ENCODE peak calls at places on chromosomes 4 and X, in eight cellular contexts. One of them, this sample, is unnamed.

GRCh38 chr4:54585321-54586000 is 72.3 kb upstream of the KIT start:
- DNase-seq in PC-3: peak; percentile 22
- DNase-seq in upper lobe of right lung: no peak
- DNase-seq in CD8-positive, alpha-beta memory T cell: no peak
- DNase-seq in WERI-Rb-1: no peak
- DNase-seq in cardiac muscle cell: peak; percentile 27
- DNase-seq in esophagus squamous epithelium: no peak
- DNase-seq in foreskin keratinocyte: peak; percentile 41
- DNase-seq in this sample: peak; percentile 84

GRCh38 chrX:69234624-69235023 is 69.4 kb upstream of the PJA1 start:
- DNase-seq in cardiac muscle cell: no peak
- DNase-seq in PC-3: no peak
- DNase-seq in WERI-Rb-1: no peak
- DNase-seq in upper lobe of right lung: no peak
- DNase-seq in CD8-positive, alpha-beta memory T cell: no peak
- DNase-seq in esophagus squamous epithelium: no peak
- DNase-seq in foreskin keratinocyte: no peak
- DNase-seq in this sample: no peak

GRCh38 chr4:141646969-141647368 is 10.6 kb downstream of the IL15 start:
- DNase-seq in WERI-Rb-1: no peak
- DNase-seq in foreskin keratinocyte: peak; percentile 64
- DNase-seq in upper lobe of right lung: no peak
- DNase-seq in cardiac muscle cell: no peak
- DNase-seq in PC-3: no peak
- DNase-seq in esophagus squamous epithelium: no peak
- DNase-seq in CD8-positive, alpha-beta memory T cell: no peak
- DNase-seq in this sample: no peak

GRCh38 chr4:110669663-110670062 is 46.8 kb upstream of the PITX2 start:
- DNase-seq in WERI-Rb-1: no peak
- DNase-seq in upper lobe of right lung: no peak
- DNase-seq in esophagus squamous epithelium: no peak
- DNase-seq in PC-3: peak; percentile 45
- DNase-seq in foreskin keratinocyte: peak; percentile 62
- DNase-seq in CD8-positive, alpha-beta memory T cell: no peak
- DNase-seq in cardiac muscle cell: no peak
- DNase-seq in this sample: peak; percentile 33

GRCh38 chrX:130079824-130080406 is 30.4 kb downstream of the ELF4 start:
- DNase-seq in foreskin keratinocyte: peak; percentile 46
- DNase-seq in WERI-Rb-1: peak; percentile 70
- DNase-seq in esophagus squamous epithelium: no peak
- DNase-seq in cardiac muscle cell: peak; percentile 84
- DNase-seq in PC-3: peak; percentile 75
- DNase-seq in CD8-positive, alpha-beta memory T cell: peak; percentile 55
- DNase-seq in upper lobe of right lung: no peak
- DNase-seq in this sample: peak; percentile 81

GRCh38 chr4:81454953-81455352 is 16.8 kb downstream of the RASGEF1B start:
- DNase-seq in PC-3: no peak
- DNase-seq in esophagus squamous epithelium: no peak
- DNase-seq in CD8-positive, alpha-beta memory T cell: no peak
- DNase-seq in upper lobe of right lung: no peak
- DNase-seq in foreskin keratinocyte: no peak
- DNase-seq in WERI-Rb-1: no peak
- DNase-seq in cardiac muscle cell: no peak
- DNase-seq in this sample: no peak

GRCh38 chr4:40300371-40301162 is 34.6 kb upstream of the CHRNA9 start:
- DNase-seq in upper lobe of right lung: no peak
- DNase-seq in esophagus squamous epithelium: no peak
- DNase-seq in cardiac muscle cell: no peak
- DNase-seq in foreskin keratinocyte: no peak
- DNase-seq in WERI-Rb-1: no peak
- DNase-seq in PC-3: no peak
- DNase-seq in CD8-positive, alpha-beta memory T cell: no peak
- DNase-seq in this sample: no peak

GRCh38 chr4:3873446-3874415 is 107.5 kb downstream of the ADRA2C start:
- DNase-seq in cardiac muscle cell: no peak
- DNase-seq in WERI-Rb-1: peak; percentile 77
- DNase-seq in upper lobe of right lung: peak; percentile 57
- DNase-seq in esophagus squamous epithelium: no peak
- DNase-seq in CD8-positive, alpha-beta memory T cell: no peak
- DNase-seq in PC-3: no peak
- DNase-seq in foreskin keratinocyte: no peak
- DNase-seq in this sample: no peak

GRCh38 chr4:44145868-44146267 is 302.7 kb downstream of the KCTD8 start:
- DNase-seq in upper lobe of right lung: no peak
- DNase-seq in PC-3: peak; percentile 76
- DNase-seq in cardiac muscle cell: no peak
- DNase-seq in CD8-positive, alpha-beta memory T cell: no peak
- DNase-seq in esophagus squamous epithelium: no peak
- DNase-seq in foreskin keratinocyte: peak; percentile 90
- DNase-seq in WERI-Rb-1: no peak
- DNase-seq in this sample: no peak

GRCh38 chr4:92455956-92456355 is 152.2 kb downstream of the GRID2 start:
- DNase-seq in upper lobe of right lung: no peak
- DNase-seq in WERI-Rb-1: no peak
- DNase-seq in PC-3: peak; percentile 31
- DNase-seq in foreskin keratinocyte: no peak
- DNase-seq in esophagus squamous epithelium: no peak
- DNase-seq in cardiac muscle cell: no peak
- DNase-seq in CD8-positive, alpha-beta memory T cell: no peak
- DNase-seq in this sample: no peak

GRCh38 chr4:113636438-113636818 is 125.1 kb downstream of the CAMK2D start:
- DNase-seq in cardiac muscle cell: no peak
- DNase-seq in CD8-positive, alpha-beta memory T cell: peak; percentile 30
- DNase-seq in upper lobe of right lung: no peak
- DNase-seq in PC-3: peak; percentile 29
- DNase-seq in WERI-Rb-1: no peak
- DNase-seq in foreskin keratinocyte: no peak
- DNase-seq in esophagus squamous epithelium: no peak
- DNase-seq in this sample: no peak

GRCh38 chr4:103050736-103051436 is 25.7 kb downstream of the SLC9B2 start:
- DNase-seq in CD8-positive, alpha-beta memory T cell: no peak
- DNase-seq in esophagus squamous epithelium: no peak
- DNase-seq in WERI-Rb-1: no peak
- DNase-seq in cardiac muscle cell: no peak
- DNase-seq in upper lobe of right lung: no peak
- DNase-seq in foreskin keratinocyte: peak; percentile 62
- DNase-seq in PC-3: no peak
- DNase-seq in this sample: peak; percentile 63

GRCh38 chr4:67762091-67762490 is 7.9 kb upstream of the GNRHR start:
- DNase-seq in foreskin keratinocyte: no peak
- DNase-seq in upper lobe of right lung: no peak
- DNase-seq in CD8-positive, alpha-beta memory T cell: no peak
- DNase-seq in PC-3: no peak
- DNase-seq in cardiac muscle cell: peak; percentile 69
- DNase-seq in WERI-Rb-1: no peak
- DNase-seq in esophagus squamous epithelium: no peak
- DNase-seq in this sample: peak; percentile 49

GRCh38 chr4:22434895-22435294 is 81.0 kb downstream of the ADGRA3 start:
- DNase-seq in foreskin keratinocyte: peak; percentile 46
- DNase-seq in CD8-positive, alpha-beta memory T cell: no peak
- DNase-seq in WERI-Rb-1: peak; percentile 76
- DNase-seq in cardiac muscle cell: peak; percentile 71
- DNase-seq in upper lobe of right lung: no peak
- DNase-seq in esophagus squamous epithelium: no peak
- DNase-seq in PC-3: peak; percentile 48
- DNase-seq in this sample: peak; percentile 55

GRCh38 chr4:118224239-118224829 is 128.5 kb downstream of the PRSS12 start:
- DNase-seq in PC-3: peak; percentile 63
- DNase-seq in CD8-positive, alpha-beta memory T cell: peak; percentile 14
- DNase-seq in esophagus squamous epithelium: no peak
- DNase-seq in upper lobe of right lung: no peak
- DNase-seq in foreskin keratinocyte: peak; percentile 45
- DNase-seq in WERI-Rb-1: no peak
- DNase-seq in cardiac muscle cell: peak; percentile 81
- DNase-seq in this sample: peak; percentile 70

DNA sequence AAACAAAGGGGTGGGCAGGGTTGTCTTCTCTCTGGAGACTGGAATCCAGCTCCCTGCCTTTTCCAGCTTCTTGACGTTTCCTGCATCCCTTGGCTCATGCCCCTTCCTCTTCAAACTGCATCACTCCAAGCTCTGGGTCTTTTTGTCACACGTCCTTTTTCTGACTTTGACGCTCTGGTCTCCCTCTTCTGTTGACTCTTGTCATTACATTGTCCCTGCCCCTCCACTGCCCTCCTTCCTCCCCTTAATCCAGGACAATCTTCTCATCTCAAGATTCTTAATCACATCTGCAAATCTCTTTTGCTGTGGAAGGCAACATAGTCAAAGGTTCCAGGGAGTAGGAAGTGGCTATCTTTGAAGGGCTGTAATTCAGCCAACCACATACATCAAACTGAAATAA is 178.3 kb downstream of the TMA16 start:
- DNase-seq in esophagus squamous epithelium: no peak
- DNase-seq in foreskin keratinocyte: no peak
- DNase-seq in CD8-positive, alpha-beta memory T cell: no peak
- DNase-seq in upper lobe of right lung: no peak
- DNase-seq in PC-3: no peak
- DNase-seq in WERI-Rb-1: peak; percentile 57
- DNase-seq in cardiac muscle cell: no peak
- DNase-seq in this sample: no peak
- H3K27me3 ChIP-seq in esophagus squamous epithelium: no peaks in the 10 kb centered on the region
- H3K27me3 ChIP-seq in foreskin keratinocyte: no peaks in the 10 kb centered on the region
- H3K27me3 ChIP-seq in CD8-positive, alpha-beta memory T cell: no peaks in the 10 kb centered on the region
- H3K27me3 ChIP-seq in upper lobe of right lung: no peaks in the 10 kb centered on the region
- H3K27me3 ChIP-seq in PC-3: no peaks in the 10 kb centered on the region
- H3K27me3 ChIP-seq in WERI-Rb-1: no peaks in the 10 kb centered on the region
- H3K27me3 ChIP-seq in cardiac muscle cell: no peaks in the 10 kb centered on the region
- H3K27me3 ChIP-seq in this sample: no peaks in the 10 kb centered on the region

GRCh38 chrX:32582729-32583128 is 628.6 kb downstream of the DMD start:
- DNase-seq in WERI-Rb-1: no peak
- DNase-seq in upper lobe of right lung: no peak
- DNase-seq in esophagus squamous epithelium: no peak
- DNase-seq in CD8-positive, alpha-beta memory T cell: no peak
- DNase-seq in cardiac muscle cell: no peak
- DNase-seq in foreskin keratinocyte: no peak
- DNase-seq in PC-3: no peak
- DNase-seq in this sample: no peak
- H3K27me3 ChIP-seq in WERI-Rb-1: peaks cover 2% of the 10 kb centered on the region
- H3K27me3 ChIP-seq in upper lobe of right lung: no peaks in the 10 kb centered on the region
- H3K27me3 ChIP-seq in esophagus squamous epithelium: no peaks in the 10 kb centered on the region
- H3K27me3 ChIP-seq in CD8-positive, alpha-beta memory T cell: no peaks in the 10 kb centered on the region
- H3K27me3 ChIP-seq in cardiac muscle cell: no peaks in the 10 kb centered on the region
- H3K27me3 ChIP-seq in foreskin keratinocyte: no peaks in the 10 kb centered on the region
- H3K27me3 ChIP-seq in PC-3: no peaks in the 10 kb centered on the region
- H3K27me3 ChIP-seq in this sample: no peaks in the 10 kb centered on the region

GRCh38 chrX:153703036-153703370 is 15.3 kb downstream of the SLC6A8 start:
- DNase-seq in PC-3: peak; percentile 72
- DNase-seq in esophagus squamous epithelium: no peak
- DNase-seq in CD8-positive, alpha-beta memory T cell: no peak
- DNase-seq in WERI-Rb-1: no peak
- DNase-seq in foreskin keratinocyte: no peak
- DNase-seq in upper lobe of right lung: no peak
- DNase-seq in cardiac muscle cell: peak; percentile 80
- DNase-seq in this sample: no peak

GRCh38 chrX:153700376-153700945 is 12.7 kb downstream of the SLC6A8 start:
- DNase-seq in cardiac muscle cell: no peak
- DNase-seq in CD8-positive, alpha-beta memory T cell: no peak
- DNase-seq in WERI-Rb-1: no peak
- DNase-seq in foreskin keratinocyte: no peak
- DNase-seq in upper lobe of right lung: no peak
- DNase-seq in esophagus squamous epithelium: no peak
- DNase-seq in PC-3: no peak
- DNase-seq in this sample: no peak

GRCh38 chrX:153702350-153703035 is 14.8 kb downstream of the SLC6A8 start:
- DNase-seq in CD8-positive, alpha-beta memory T cell: no peak
- DNase-seq in PC-3: no peak
- DNase-seq in WERI-Rb-1: no peak
- DNase-seq in cardiac muscle cell: no peak
- DNase-seq in esophagus squamous epithelium: no peak
- DNase-seq in upper lobe of right lung: no peak
- DNase-seq in foreskin keratinocyte: no peak
- DNase-seq in this sample: no peak

GRCh38 chrX:153701706-153702105 is 14.0 kb downstream of the SLC6A8 start:
- DNase-seq in foreskin keratinocyte: no peak
- DNase-seq in cardiac muscle cell: no peak
- DNase-seq in esophagus squamous epithelium: no peak
- DNase-seq in CD8-positive, alpha-beta memory T cell: no peak
- DNase-seq in PC-3: no peak
- DNase-seq in WERI-Rb-1: no peak
- DNase-seq in upper lobe of right lung: no peak
- DNase-seq in this sample: no peak

DNA sequence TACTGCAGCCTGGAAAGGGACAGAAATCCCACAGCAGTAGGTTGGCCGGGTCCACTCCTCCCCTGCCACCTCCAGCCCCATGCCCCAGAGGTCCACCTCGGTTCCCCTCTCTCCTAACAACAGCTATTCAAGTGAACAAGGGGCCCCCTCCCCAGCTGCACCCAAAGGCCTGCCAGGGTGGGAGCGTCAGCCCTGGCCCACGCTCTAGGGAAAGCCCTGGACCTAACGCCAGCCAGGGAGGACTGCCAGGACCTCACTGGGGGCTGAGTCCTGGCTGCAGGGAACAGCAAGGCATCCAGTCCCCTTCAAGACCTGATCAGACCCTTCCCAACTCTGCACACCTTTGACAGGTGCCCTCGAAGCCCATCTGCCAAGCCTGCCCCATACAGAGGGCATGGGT is 13.2 kb downstream of the SLC6A8 start:
- DNase-seq in cardiac muscle cell: no peak
- DNase-seq in esophagus squamous epithelium: no peak
- DNase-seq in PC-3: no peak
- DNase-seq in upper lobe of right lung: no peak
- DNase-seq in CD8-positive, alpha-beta memory T cell: no peak
- DNase-seq in foreskin keratinocyte: no peak
- DNase-seq in WERI-Rb-1: no peak
- DNase-seq in this sample: no peak
- H3K27me3 ChIP-seq in cardiac muscle cell: no peaks in the 10 kb centered on the region
- H3K27me3 ChIP-seq in esophagus squamous epithelium: no peaks in the 10 kb centered on the region
- H3K27me3 ChIP-seq in PC-3: no peaks in the 10 kb centered on the region
- H3K27me3 ChIP-seq in upper lobe of right lung: no peaks in the 10 kb centered on the region
- H3K27me3 ChIP-seq in CD8-positive, alpha-beta memory T cell: no peaks in the 10 kb centered on the region
- H3K27me3 ChIP-seq in foreskin keratinocyte: no peaks in the 10 kb centered on the region
- H3K27me3 ChIP-seq in WERI-Rb-1: no peaks in the 10 kb centered on the region
- H3K27me3 ChIP-seq in this sample: no peaks in the 10 kb centered on the region

GRCh38 chr4:61588621-61589020 is 388.5 kb downstream of the ADGRL3 start:
- DNase-seq in upper lobe of right lung: no peak
- DNase-seq in PC-3: peak; percentile 75
- DNase-seq in esophagus squamous epithelium: no peak
- DNase-seq in WERI-Rb-1: no peak
- DNase-seq in CD8-positive, alpha-beta memory T cell: no peak
- DNase-seq in foreskin keratinocyte: no peak
- DNase-seq in cardiac muscle cell: no peak
- DNase-seq in this sample: no peak
- H3K27me3 ChIP-seq in upper lobe of right lung: no peaks in the 10 kb centered on the region
- H3K27me3 ChIP-seq in PC-3: no peaks in the 10 kb centered on the region
- H3K27me3 ChIP-seq in esophagus squamous epithelium: no peaks in the 10 kb centered on the region
- H3K27me3 ChIP-seq in WERI-Rb-1: no peaks in the 10 kb centered on the region
- H3K27me3 ChIP-seq in CD8-positive, alpha-beta memory T cell: no peaks in the 10 kb centered on the region
- H3K27me3 ChIP-seq in foreskin keratinocyte: no peaks in the 10 kb centered on the region
- H3K27me3 ChIP-seq in cardiac muscle cell: no peaks in the 10 kb centered on the region
- H3K27me3 ChIP-seq in this sample: no peaks in the 10 kb centered on the region

DNA sequence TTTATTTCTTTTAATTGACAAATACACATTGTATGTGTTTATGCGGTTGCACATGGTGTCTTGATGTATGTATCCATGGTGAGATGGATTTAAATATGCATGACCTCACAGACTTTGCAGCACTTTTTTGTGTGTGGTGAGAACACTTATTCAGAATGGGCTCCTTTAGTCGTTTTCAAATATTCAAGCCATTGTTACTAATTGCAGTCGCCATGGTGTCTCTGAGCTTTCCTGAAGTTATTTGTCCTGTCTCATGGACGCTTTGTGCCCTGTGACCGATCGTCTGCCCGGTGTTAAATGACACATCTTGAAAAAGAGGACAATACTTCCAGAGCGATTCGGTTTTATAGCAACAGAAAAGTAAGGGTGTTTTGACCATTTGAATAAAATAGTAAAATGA is 14.4 kb downstream of the CD99 start:
- DNase-seq in CD8-positive, alpha-beta memory T cell: no peak
- DNase-seq in esophagus squamous epithelium: no peak
- DNase-seq in foreskin keratinocyte: no peak
- DNase-seq in upper lobe of right lung: no peak
- DNase-seq in WERI-Rb-1: no peak
- DNase-seq in cardiac muscle cell: no peak
- DNase-seq in PC-3: no peak
- DNase-seq in this sample: peak; percentile 37
- H3K27me3 ChIP-seq in CD8-positive, alpha-beta memory T cell: no peaks in the 10 kb centered on the region
- H3K27me3 ChIP-seq in esophagus squamous epithelium: no peaks in the 10 kb centered on the region
- H3K27me3 ChIP-seq in foreskin keratinocyte: no peaks in the 10 kb centered on the region
- H3K27me3 ChIP-seq in upper lobe of right lung: no peaks in the 10 kb centered on the region
- H3K27me3 ChIP-seq in WERI-Rb-1: no peaks in the 10 kb centered on the region
- H3K27me3 ChIP-seq in cardiac muscle cell: no peaks in the 10 kb centered on the region
- H3K27me3 ChIP-seq in PC-3: no peaks in the 10 kb centered on the region
- H3K27me3 ChIP-seq in this sample: no peaks in the 10 kb centered on the region